ENCODE peak calls at places on chromosomes 4 and X, in seven cellular contexts. T is heart left ventricle, P is gastrocnemius medialis, W is IMR-90, V is testis, D is right lobe of liver, C is A549. G is an unnamed sample.
A peak's percentile ranks its signal among the peaks of the same experiment; 100 is the strongest.

GRCh38 chrX:77143907-77144306 is 303.3 kb upstream of the FGF16 start:
- DNase-seq in P (no peak), W (no peak), V (no peak), T (no peak), D (no peak), C (no peak), G (no peak)

GRCh38 chr4:170794532-170794931 is 704.8 kb upstream of the AADAT start:
- DNase-seq in C (no peak), T (no peak), V (no peak), W (no peak), P (no peak), D (no peak), G (no peak)

GRCh38 chrX:119235872-119236598 is at the start of gene PGRMC1:
- DNase-seq in T (peak; percentile 89), D (peak; percentile 84), P (peak; percentile 39), C (peak; percentile 83), W (peak; percentile 64), V (peak; percentile 83), G (peak; percentile 96)

GRCh38 chr4:163764569-163764968 is 270.1 kb downstream of the TMA16 start:
- DNase-seq in C (no peak), W (no peak), T (no peak), D (no peak), P (no peak), V (no peak), G (no peak)

GRCh38 chr4:68175562-68176155 is 46.0 kb upstream of the TMPRSS11F start:
- DNase-seq in T (no peak), W (peak; percentile 51), C (peak; percentile 42), D (no peak), V (peak; percentile 65), P (no peak), G (no peak)

GRCh38 chr4:150278206-150278605 is 200.0 kb downstream of the DCLK2 start:
- DNase-seq in C (no peak), P (no peak), D (no peak), W (no peak), V (no peak), T (no peak), G (no peak)

GRCh38 chr4:42391356-42391675 is 6.0 kb upstream of the SHISA3 start:
- DNase-seq in C (no peak), V (no peak), T (no peak), P (no peak), W (no peak), D (no peak), G (no peak)

GRCh38 chrX:103418811-103419210 is 42.5 kb downstream of the BEX3 start:
- DNase-seq in W (no peak), C (no peak), T (no peak), V (no peak), P (no peak), D (no peak), G (no peak)

GRCh38 chr4:184030764-184031163 is 125.7 kb downstream of the STOX2 start:
- DNase-seq in W (no peak), C (no peak), V (no peak), D (no peak), T (no peak), P (no peak), G (no peak)

GRCh38 chr4:143559757-143560147 is 46.2 kb downstream of the SMARCA5 start:
- DNase-seq in C (no peak), W (no peak), T (peak; percentile 33), V (no peak), P (no peak), D (no peak), G (no peak)

GRCh38 chr4:139099366-139099982 is 77.5 kb downstream of the ELF2 start:
- DNase-seq in D (peak; percentile 74), W (peak; percentile 86), P (peak; percentile 39), V (peak; percentile 76), T (peak; percentile 68), C (peak; percentile 81), G (peak; percentile 51)

GRCh38 chr4:22962186-22962786 is 269.5 kb downstream of the GBA3 start:
- DNase-seq in D (no peak), P (no peak), W (peak; percentile 4), T (no peak), V (peak; percentile 22), C (peak; percentile 6), G (no peak)

GRCh38 chr4:8213121-8213520 is 14.0 kb downstream of the SH3TC1 start:
- DNase-seq in W (no peak), V (no peak), D (no peak), T (no peak), C (no peak), P (no peak), G (no peak)

GRCh38 chr4:80006935-80007744 is 65.9 kb downstream of the ANTXR2 start:
- DNase-seq in D (no peak), C (no peak), P (no peak), V (no peak), T (no peak), W (peak; percentile 73), G (no peak)

GRCh38 chr4:87545052-87545451 is 15.9 kb upstream of the SPARCL1 start:
- DNase-seq in V (no peak), D (no peak), C (no peak), W (no peak), P (no peak), T (no peak), G (no peak)

GRCh38 chrX:39643533-39643932 is 454.2 kb downstream of the BCOR start:
- DNase-seq in W (no peak), V (no peak), D (no peak), C (no peak), P (no peak), T (no peak), G (no peak)

GRCh38 chr4:139686988-139687387 is 21.4 kb downstream of the MGST2 start:
- DNase-seq in P (no peak), D (no peak), V (no peak), T (no peak), C (no peak), W (no peak), G (no peak)

GRCh38 chrX:10395179-10395578 is 225.2 kb downstream of the MID1 start:
- DNase-seq in C (no peak), V (no peak), D (no peak), P (no peak), W (no peak), T (no peak), G (no peak)

GRCh38 chr4:184932343-184932742 is 85.9 kb upstream of the HELT start:
- DNase-seq in W (no peak), V (no peak), T (peak; percentile 35), D (no peak), C (no peak), P (no peak), G (peak; percentile 46)

GRCh38 chrX:135185795-135186443 is 14.7 kb upstream of the CT55 start:
- DNase-seq in V (peak; percentile 52), W (peak; percentile 46), D (no peak), T (no peak), C (peak; percentile 58), P (no peak), G (no peak)

GRCh38 chrX:48631376-48632090 is 34.2 kb downstream of the WDR13 start:
- DNase-seq in W (peak; percentile 87), C (peak; percentile 91), D (peak; percentile 60), P (peak; percentile 25), V (peak; percentile 82), T (peak; percentile 70), G (peak; percentile 87)
- TF ChIP-seq CTCF in W (peak; percentile 78), C (peak; percentile 65), D (peak; percentile 24), P (no peak), V (peak; percentile 28), T (peak; percentile 44), G (no peak)

GRCh38 chrX:54808109-54808604 is 612 bp downstream of the MAGED2 start:
- DNase-seq in D (peak; percentile 51), T (peak; percentile 80), C (peak; percentile 32), P (peak; percentile 41), W (no peak), V (peak; percentile 85), G (peak; percentile 91)
- TF ChIP-seq POLR2A in D (no peak), T (no peak), C (no peak), P (no peak), W (no peak), V (no peak), G (no peak)

GRCh38 chrX:16714504-16714903 is 2.0 kb upstream of the CTPS2 start:
- DNase-seq in W (no peak), D (no peak), P (no peak), V (no peak), T (no peak), C (no peak), G (no peak)

GRCh38 chrX:16722481-16722880 is 3.1 kb downstream of the SYAP1 start:
- DNase-seq in W (peak; percentile 15), V (no peak), C (no peak), P (no peak), T (no peak), D (no peak), G (no peak)

GRCh38 chrX:16725067-16725466 is 5.7 kb downstream of the SYAP1 start:
- DNase-seq in C (no peak), T (no peak), D (no peak), V (no peak), W (no peak), P (no peak), G (no peak)

GRCh38 chrX:16718824-16719333 is 533 bp upstream of the SYAP1 start:
- DNase-seq in W (no peak), T (no peak), C (no peak), P (no peak), D (no peak), V (no peak), G (no peak)

DNA sequence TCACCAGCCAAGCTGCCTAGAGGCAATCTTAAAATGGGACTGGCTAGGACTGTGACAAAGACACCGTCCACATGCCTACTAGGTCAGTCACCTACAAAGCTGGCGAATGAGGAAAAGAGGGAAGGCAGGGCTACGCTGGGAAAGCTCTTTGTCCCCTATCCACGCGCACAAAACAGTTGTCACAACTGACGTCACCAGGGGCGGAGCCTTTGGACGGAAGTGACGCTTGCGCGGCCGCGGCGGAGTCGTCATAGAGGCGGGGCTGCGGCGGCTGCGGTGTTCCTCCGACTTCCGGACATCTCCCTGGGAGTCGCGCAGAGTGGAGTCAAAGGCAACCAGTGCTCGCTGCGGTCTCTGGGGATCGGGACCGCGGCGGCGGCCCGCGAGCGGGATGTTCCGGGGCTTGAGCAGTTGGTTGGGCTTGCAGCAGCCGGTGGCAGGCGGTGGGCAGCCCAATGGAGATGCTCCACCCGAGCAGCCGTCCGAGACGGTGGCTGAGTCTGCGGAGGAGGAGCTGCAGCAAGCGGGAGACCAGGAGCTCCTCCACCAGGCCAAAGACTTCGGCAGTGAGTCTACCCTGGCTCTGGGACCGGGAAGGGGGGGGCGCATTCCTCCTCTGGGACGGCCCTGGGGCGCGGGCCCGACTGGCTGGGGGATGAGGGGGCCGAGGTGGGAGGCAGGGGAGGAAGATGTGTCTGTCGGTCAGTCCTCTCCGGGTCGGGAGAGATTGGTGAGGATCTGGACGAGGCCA is at the start of gene SYAP1:
- DNase-seq in V (peak; percentile 95), T (peak; percentile 97), P (peak; percentile 89), C (peak; percentile 98), W (peak; percentile 99), D (peak; percentile 95), G (peak; percentile 90)
- H3K4me3 ChIP-seq in V (peak within 1 kb of the TSS; percentile 80), T (peak within 1 kb of the TSS; percentile 94), P (peak within 1 kb of the TSS; percentile 73), C (peak within 1 kb of the TSS; percentile 87), W (peak within 1 kb of the TSS; percentile 70), D (peak within 1 kb of the TSS; percentile 82), G (peak within 1 kb of the TSS; percentile 65)

GRCh38 chr4:56799824-56800756 is 21.4 kb downstream of the SPINK2 start:
- DNase-seq in T (peak; percentile 84), W (peak; percentile 86), C (peak; percentile 77), V (peak; percentile 94), D (peak; percentile 84), P (peak; percentile 65), G (peak; percentile 95)
- TF ChIP-seq CTCF in T (peak; percentile 86), W (peak; percentile 98), C (peak; percentile 76), V (peak; percentile 86), D (peak; percentile 84), P (peak; percentile 84), G (peak; percentile 74)

GRCh38 chrX:71283409-71284143 is at the start of gene NONO:
- DNase-seq in D (peak; percentile 90), T (peak; percentile 88), C (peak; percentile 99), W (peak; percentile 99), V (peak; percentile 93), P (peak; percentile 87), G (peak; percentile 92)
- TF ChIP-seq POLR2A in D (peak; percentile 74), T (no peak), C (peak; percentile 49), W (peak; percentile 89), V (peak; percentile 26), P (peak; percentile 74), G (no peak)